ENCODE peak calls at places on chromosomes 4 and X, in eight cellular contexts. F, Z, U, X, E, M, G and K are unnamed samples.

GRCh38 chr4:55887594-55887993 is 34.1 kb downstream of the EXOC1 start:
- DNase-seq in M (no peak), E (no peak), U (no peak), F (no peak), X (no peak), G (no peak), Z (no peak), K (no peak)

GRCh38 chrX:11663875-11664210 is 1.9 kb downstream of the ARHGAP6 start:
- DNase-seq in E (no peak), X (no peak), Z (no peak), F (no peak), M (no peak), U (no peak), G (no peak), K (no peak)

GRCh38 chrX:34578237-34578636 is 78.8 kb downstream of the TMEM47 start:
- DNase-seq in F (no peak), E (no peak), X (no peak), Z (no peak), G (no peak), U (peak; percentile 18), M (no peak), K (no peak)

GRCh38 chr4:27217261-27217769 is 356.7 kb downstream of the STIM2 start:
- DNase-seq in F (no peak), M (no peak), E (no peak), G (no peak), X (no peak), Z (no peak), U (no peak), K (no peak)

GRCh38 chrX:136126892-136127406 is 20.4 kb upstream of the FHL1 start:
- DNase-seq in F (no peak), X (no peak), G (no peak), E (no peak), Z (no peak), M (no peak), U (no peak), K (no peak)

GRCh38 chr4:121698119-121698732 is 1.4 kb upstream of the ANXA5 start:
- DNase-seq in F (no peak), M (no peak), X (no peak), E (no peak), G (no peak), U (no peak), Z (peak; percentile 80), K (no peak)

GRCh38 chr4:154490589-154491340 is 834 bp downstream of the DCHS2 start:
- DNase-seq in X (no peak), Z (peak; percentile 51), M (peak; percentile 9), F (no peak), G (peak; percentile 74), U (no peak), E (no peak), K (no peak)

GRCh38 chr4:143477487-143477886 is 36.0 kb upstream of the SMARCA5 start:
- DNase-seq in Z (no peak), G (no peak), X (no peak), E (no peak), F (no peak), U (no peak), M (no peak), K (no peak)

GRCh38 chr4:158805628-158806471 is 37.0 kb downstream of the FNIP2 start:
- DNase-seq in E (peak; percentile 45), Z (no peak), M (no peak), F (no peak), G (no peak), U (no peak), X (no peak), K (no peak)

GRCh38 chr4:185374573-185374972 is 21.2 kb downstream of the LRP2BP start:
- DNase-seq in Z (no peak), M (no peak), F (no peak), X (no peak), E (no peak), G (no peak), U (no peak), K (no peak)

GRCh38 chrX:31130457-31131215 is 58.8 kb upstream of the FTHL17 start:
- DNase-seq in M (no peak), G (no peak), Z (no peak), U (no peak), F (no peak), X (no peak), E (no peak), K (no peak)

GRCh38 chrX:30659421-30659820 is 6.2 kb downstream of the GK start:
- DNase-seq in U (peak; percentile 37), Z (no peak), M (no peak), X (no peak), G (no peak), F (no peak), E (no peak), K (no peak)

GRCh38 chr4:145722561-145722960 is 42.6 kb downstream of the C4orf51 start:
- DNase-seq in M (no peak), Z (no peak), F (no peak), X (no peak), G (no peak), E (no peak), U (no peak), K (no peak)

GRCh38 chr4:156173937-156174336 is 220.3 kb upstream of the CTSO start:
- DNase-seq in F (no peak), G (no peak), X (no peak), Z (no peak), E (no peak), U (no peak), M (no peak), K (no peak)

GRCh38 chr4:882646-883045 is 49.5 kb downstream of the GAK start:
- DNase-seq in M (no peak), E (no peak), F (no peak), U (no peak), Z (peak; percentile 46), X (no peak), G (no peak), K (no peak)

GRCh38 chr4:131002132-131002531 is 1906.2 kb downstream of the C4orf33 start:
- DNase-seq in E (no peak), G (no peak), M (no peak), U (no peak), F (no peak), Z (no peak), X (no peak), K (no peak)

GRCh38 chrX:683572-683971 is 53.0 kb downstream of the SHOX start:
- DNase-seq in F (no peak), G (no peak), Z (no peak), X (no peak), E (no peak), U (no peak), M (no peak), K (no peak)

GRCh38 chr4:86972997-86973396 is 38.2 kb downstream of the AFF1 start:
- DNase-seq in U (no peak), X (no peak), E (peak; percentile 70), F (no peak), Z (peak; percentile 45), G (no peak), M (peak; percentile 63), K (no peak)

GRCh38 chrX:150693782-150694574 is 782 bp downstream of the MTMR1 start:
- DNase-seq in E (peak; percentile 54), U (peak; percentile 30), M (peak; percentile 80), X (peak; percentile 33), Z (peak; percentile 68), G (peak; percentile 88), F (peak; percentile 41), K (peak; percentile 37)

GRCh38 chrX:41293269-41293668 is 40.7 kb upstream of the DDX3X start:
- DNase-seq in E (no peak), F (no peak), X (no peak), M (no peak), G (no peak), U (no peak), Z (no peak), K (no peak)

GRCh38 chr4:161767116-161767515 is 396.7 kb downstream of the FSTL5 start:
- DNase-seq in M (no peak), F (no peak), U (peak; percentile 74), E (no peak), Z (no peak), G (no peak), X (no peak), K (no peak)

GRCh38 chr4:77269505-77269904 is 112.5 kb downstream of the CCNG2 start:
- DNase-seq in U (no peak), F (no peak), X (no peak), M (no peak), E (no peak), Z (no peak), G (no peak), K (no peak)

GRCh38 chrX:44785652-44786051 is 58.2 kb upstream of the DUSP21 start:
- DNase-seq in E (no peak), G (no peak), M (no peak), X (no peak), F (no peak), U (no peak), Z (no peak), K (no peak)

GRCh38 chrX:70878925-70879324 is 29.6 kb downstream of the TEX11 start:
- DNase-seq in F (no peak), M (no peak), X (no peak), U (no peak), E (no peak), Z (no peak), G (no peak), K (no peak)

GRCh38 chr4:173168396-173169177 is at the start of gene GALNT7:
- DNase-seq in X (peak; percentile 74), M (peak; percentile 83), G (peak; percentile 83), F (peak; percentile 52), Z (peak; percentile 85), U (peak; percentile 72), E (peak; percentile 79), K (peak; percentile 55)